ENCODE peak calls at places on chromosomes 7 and 10, in six cellular contexts. A is pancreas; N is hepatocyte; C is CD8-positive, alpha-beta T cell; I is Panc1; Y is upper lobe of right lung. P is an unnamed sample. For H3K4me1, the result is how much of the 10 kb centered on the place peaks cover.

GRCh38 chr7:134737561-134738353 is 41.7 kb upstream of the CALD1 start:
- DNase-seq in I (no peak), C (no peak), N (peak), Y (no peak), A (no peak), P (peak)

GRCh38 chr7:98281757-98282652 is 519 bp downstream of the BRI3 start:
- DNase-seq in N (peak), Y (peak), A (peak), C (no peak), I (no peak), P (no peak)

GRCh38 chr7:100367676-100368613 is 5.3 kb upstream of the PILRA start:
- DNase-seq in Y (peak), C (no peak), A (no peak), N (no peak), I (no peak), P (no peak)

GRCh38 chr7:156102267-156102666 is 290.0 kb upstream of the SHH start:
- DNase-seq in Y (no peak), N (no peak), A (no peak), I (no peak), C (no peak), P (no peak)

GRCh38 chr7:93178213-93178612 is 30.0 kb upstream of the SAMD9L start:
- DNase-seq in A (no peak), I (no peak), Y (no peak), C (no peak), N (no peak), P (no peak)

GRCh38 chr7:2504818-2505375 is 14.7 kb upstream of the LFNG start:
- DNase-seq in I (no peak), A (no peak), C (no peak), Y (no peak), N (no peak), P (no peak)

GRCh38 chr10:2279666-2280065 is 542.3 kb upstream of the ADARB2 start:
- DNase-seq in C (no peak), N (no peak), A (no peak), Y (no peak), I (no peak), P (no peak)

GRCh38 chr10:17872191-17873091 is 63.3 kb downstream of the MRC1 start:
- DNase-seq in Y (no peak), A (no peak), C (no peak), N (peak), I (peak), P (no peak)

GRCh38 chr10:94402204-94403033 is at the start of gene TBC1D12:
- DNase-seq in I (peak), N (peak), Y (peak), A (peak), C (no peak), P (peak)

GRCh38 chr10:26781797-26782196 is 79.0 kb downstream of the ABI1 start:
- DNase-seq in Y (no peak), C (no peak), A (no peak), N (no peak), I (no peak), P (peak)

GRCh38 chr10:123402021-123402420 is 247.8 kb downstream of the BUB3 start:
- DNase-seq in N (no peak), A (no peak), I (no peak), C (no peak), Y (no peak), P (no peak)

GRCh38 chr7:153835104-153835503 is 217.1 kb upstream of the DPP6 start:
- DNase-seq in A (no peak), Y (no peak), N (no peak), C (no peak), I (no peak), P (no peak)

DNA sequence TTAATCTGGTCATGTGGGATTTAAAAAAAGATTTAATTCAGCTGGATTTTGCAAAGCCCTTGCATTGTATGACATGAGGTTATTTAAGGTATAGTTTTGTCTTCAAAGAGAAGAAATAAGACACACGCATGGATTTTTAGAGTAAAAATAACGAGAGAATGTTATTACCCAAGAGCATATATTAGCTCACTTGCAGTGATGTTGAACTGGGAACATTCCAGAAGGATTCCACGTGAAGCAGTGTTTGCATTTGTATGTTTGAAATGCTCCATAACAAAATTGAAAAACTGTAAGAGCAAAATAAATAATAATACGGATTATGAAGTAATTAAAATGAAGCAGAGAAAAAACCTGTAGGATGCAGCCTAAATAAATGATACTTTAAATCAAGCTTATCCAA is 203.2 kb downstream of the BAMBI start:
- DNase-seq in C (no peak), Y (no peak), A (no peak), N (no peak), I (no peak), P (no peak)
- H3K27ac ChIP-seq in C (no peak), Y (no peak), A (no peak), N (peak), I (no peak), P (no peak)

GRCh38 chr10:15720635-15721310 is 1.1 kb upstream of the ITGA8 start:
- DNase-seq in C (no peak), Y (no peak), N (no peak), I (no peak), A (no peak), P (no peak)
- H3K4me1 ChIP-seq in C (under half), Y (under half), N (under half), I (under half), A (under half), P (under half)

GRCh38 chr7:55567495-55568070 is 4.7 kb downstream of the VOPP1 start:
- DNase-seq in N (no peak), Y (no peak), I (no peak), A (no peak), C (peak), P (no peak)

GRCh38 chr7:55569269-55569663 is 3.0 kb downstream of the VOPP1 start:
- DNase-seq in Y (no peak), N (no peak), C (no peak), A (no peak), I (no peak), P (no peak)

GRCh38 chr7:55570218-55570873 is 2.0 kb downstream of the VOPP1 start:
- DNase-seq in C (peak), I (no peak), N (no peak), Y (no peak), A (no peak), P (no peak)

GRCh38 chr7:55569797-55570196 is 2.5 kb downstream of the VOPP1 start:
- DNase-seq in Y (no peak), I (no peak), N (no peak), A (no peak), C (no peak), P (no peak)

GRCh38 chr7:55568613-55569268 is 3.6 kb downstream of the VOPP1 start:
- DNase-seq in C (no peak), A (no peak), N (no peak), Y (no peak), I (no peak), P (no peak)
- TF ChIP-seq CTCF in C (no peak), A (no peak), N (no peak), Y (no peak), I (peak), P (no peak)

GRCh38 chr10:14952851-14953451 is 945 bp downstream of the DCLRE1C start:
- DNase-seq in Y (no peak), I (no peak), C (no peak), N (peak), A (no peak), P (peak)

GRCh38 chr10:14949291-14949690 is 4.6 kb downstream of the DCLRE1C start:
- DNase-seq in A (no peak), Y (no peak), I (no peak), N (no peak), C (no peak), P (no peak)

GRCh38 chr10:14954934-14955333 is 1.0 kb upstream of the DCLRE1C start:
- DNase-seq in N (no peak), Y (no peak), A (no peak), I (no peak), C (no peak), P (no peak)

GRCh38 chr10:14954001-14954770 is at the start of gene DCLRE1C:
- DNase-seq in C (peak), N (peak), A (peak), Y (peak), I (no peak), P (peak)

GRCh38 chr10:14953452-14954000 is 370 bp downstream of the DCLRE1C start:
- DNase-seq in A (no peak), C (no peak), N (peak), I (no peak), Y (no peak), P (peak)
- H3K27ac ChIP-seq in A (peak), C (peak), N (peak), I (peak), Y (peak), P (peak)

DNA sequence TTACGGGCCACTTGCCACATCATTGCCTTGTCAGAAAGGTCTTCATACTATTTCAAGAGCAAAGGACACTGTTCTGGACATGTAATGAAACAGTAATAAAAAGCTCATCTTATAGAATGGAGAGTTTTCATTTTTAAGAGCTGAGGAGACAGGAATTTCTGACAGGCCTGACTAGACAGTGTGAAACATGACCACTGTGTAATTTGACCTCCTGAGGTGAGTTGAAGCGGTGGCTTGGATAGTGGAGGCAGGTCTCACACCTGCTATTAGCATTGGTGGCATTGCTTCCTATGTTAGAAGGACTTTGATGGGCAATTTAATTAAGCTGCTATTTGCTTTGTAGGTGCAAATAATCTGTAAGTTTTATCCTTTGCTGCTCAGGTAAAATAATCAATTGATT is 4.0 kb upstream of the ASB4 start:
- DNase-seq in A (no peak), N (no peak), C (no peak), I (no peak), Y (no peak), P (no peak)
- H3K4me1 ChIP-seq in A (under half), N (under half), C (under half), I (under half), Y (under half), P (under half)

GRCh38 chr10:88389456-88389855 is 193.7 kb downstream of the RNLS start:
- DNase-seq in I (no peak), N (peak), C (no peak), Y (no peak), A (no peak), P (no peak)
- TF ChIP-seq CTCF in I (peak), N (peak), C (peak), Y (peak), A (peak), P (peak)

GRCh38 chr10:51300617-51301350 is 226.5 kb downstream of the PRKG1 start:
- DNase-seq in A (no peak), C (no peak), N (no peak), I (no peak), Y (no peak), P (no peak)
- H3K27ac ChIP-seq in A (no peak), C (no peak), N (no peak), I (no peak), Y (no peak), P (no peak)

GRCh38 chr7:132475037-132475668 is 101.1 kb downstream of the PLXNA4 start:
- DNase-seq in N (no peak), Y (peak), A (no peak), I (no peak), C (no peak), P (no peak)
- H3K4me1 ChIP-seq in N (under half), Y (under half), A (under half), I (under half), C (under half), P (under half)

GRCh38 chr10:88865281-88865876 is 13.7 kb upstream of the ANKRD22 start:
- DNase-seq in Y (no peak), A (no peak), C (no peak), N (no peak), I (no peak), P (no peak)
- TF ChIP-seq CTCF in Y (peak), A (no peak), C (no peak), N (peak), I (peak), P (peak)

P was measured in foreskin keratinocyte.